ENCODE peak calls at places on chromosomes 2 and 18, in ten cellular contexts. One of them, this sample, is unnamed.

GRCh38 chr2:201933792-201934229 is 99.8 kb upstream of the FZD7 start:
- DNase-seq in AG04450: no peak
- DNase-seq in IMR-90: no peak
- DNase-seq in cardiac fibroblast: no peak
- DNase-seq in type B pancreatic cell: no peak
- DNase-seq in epithelial cell of esophagus: no peak
- DNase-seq in psoas muscle: peak; percentile 19
- DNase-seq in Panc1: no peak
- DNase-seq in AG10803: peak; percentile 75
- DNase-seq in Calu3: no peak
- DNase-seq in this sample: peak; percentile 45

GRCh38 chr2:91477731-91478672 is 2786.5 kb downstream of the RPIA start:
- DNase-seq in AG10803: no peak
- DNase-seq in psoas muscle: no peak
- DNase-seq in IMR-90: no peak
- DNase-seq in Calu3: no peak
- DNase-seq in AG04450: no peak
- DNase-seq in type B pancreatic cell: peak; percentile 86
- DNase-seq in Panc1: no peak
- DNase-seq in epithelial cell of esophagus: no peak
- DNase-seq in cardiac fibroblast: no peak
- DNase-seq in this sample: no peak

GRCh38 chr2:216632952-216633615 is at the start of gene IGFBP2:
- DNase-seq in AG10803: no peak
- DNase-seq in IMR-90: peak; percentile 40
- DNase-seq in epithelial cell of esophagus: no peak
- DNase-seq in Panc1: no peak
- DNase-seq in AG04450: no peak
- DNase-seq in psoas muscle: peak; percentile 30
- DNase-seq in Calu3: peak; percentile 63
- DNase-seq in cardiac fibroblast: peak; percentile 18
- DNase-seq in type B pancreatic cell: peak; percentile 80
- DNase-seq in this sample: peak; percentile 65

GRCh38 chr2:238903141-238903540 is 55.3 kb downstream of the TWIST2 start:
- DNase-seq in type B pancreatic cell: no peak
- DNase-seq in Calu3: no peak
- DNase-seq in epithelial cell of esophagus: no peak
- DNase-seq in Panc1: no peak
- DNase-seq in AG04450: no peak
- DNase-seq in cardiac fibroblast: no peak
- DNase-seq in IMR-90: no peak
- DNase-seq in AG10803: no peak
- DNase-seq in psoas muscle: no peak
- DNase-seq in this sample: no peak

GRCh38 chr2:21333249-21333648 is 209.5 kb downstream of the TDRD15 start:
- DNase-seq in Panc1: no peak
- DNase-seq in Calu3: no peak
- DNase-seq in psoas muscle: no peak
- DNase-seq in AG04450: no peak
- DNase-seq in AG10803: no peak
- DNase-seq in epithelial cell of esophagus: no peak
- DNase-seq in IMR-90: no peak
- DNase-seq in type B pancreatic cell: no peak
- DNase-seq in cardiac fibroblast: no peak
- DNase-seq in this sample: no peak

GRCh38 chr2:142897807-142898206 is 20.3 kb downstream of the KYNU start:
- DNase-seq in Calu3: no peak
- DNase-seq in epithelial cell of esophagus: no peak
- DNase-seq in type B pancreatic cell: no peak
- DNase-seq in Panc1: no peak
- DNase-seq in AG10803: no peak
- DNase-seq in cardiac fibroblast: no peak
- DNase-seq in psoas muscle: no peak
- DNase-seq in AG04450: no peak
- DNase-seq in IMR-90: no peak
- DNase-seq in this sample: no peak

GRCh38 chr2:189574793-189575475 is 5.7 kb downstream of the SLC40A1 start:
- DNase-seq in type B pancreatic cell: no peak
- DNase-seq in psoas muscle: no peak
- DNase-seq in cardiac fibroblast: no peak
- DNase-seq in AG10803: no peak
- DNase-seq in epithelial cell of esophagus: no peak
- DNase-seq in Calu3: peak; percentile 62
- DNase-seq in IMR-90: no peak
- DNase-seq in Panc1: no peak
- DNase-seq in AG04450: no peak
- DNase-seq in this sample: no peak

GRCh38 chr2:202084265-202084664 is 11.2 kb downstream of the KIAA2012 start:
- DNase-seq in psoas muscle: no peak
- DNase-seq in epithelial cell of esophagus: peak; percentile 48
- DNase-seq in AG10803: no peak
- DNase-seq in AG04450: no peak
- DNase-seq in type B pancreatic cell: no peak
- DNase-seq in Calu3: no peak
- DNase-seq in IMR-90: peak; percentile 15
- DNase-seq in Panc1: no peak
- DNase-seq in cardiac fibroblast: no peak
- DNase-seq in this sample: peak; percentile 65

GRCh38 chr2:133484106-133484505 is 84.2 kb downstream of the NCKAP5 start:
- DNase-seq in AG10803: peak; percentile 79
- DNase-seq in type B pancreatic cell: no peak
- DNase-seq in Panc1: no peak
- DNase-seq in IMR-90: peak; percentile 92
- DNase-seq in AG04450: peak; percentile 75
- DNase-seq in cardiac fibroblast: peak; percentile 46
- DNase-seq in Calu3: no peak
- DNase-seq in epithelial cell of esophagus: no peak
- DNase-seq in psoas muscle: no peak
- DNase-seq in this sample: no peak
- TF ChIP-seq CTCF in AG10803: peak; percentile 20
- TF ChIP-seq CTCF in type B pancreatic cell: no peak
- TF ChIP-seq CTCF in Panc1: no peak
- TF ChIP-seq CTCF in IMR-90: no peak
- TF ChIP-seq CTCF in AG04450: peak; percentile 12
- TF ChIP-seq CTCF in cardiac fibroblast: no peak
- TF ChIP-seq CTCF in Calu3: no peak
- TF ChIP-seq CTCF in epithelial cell of esophagus: no peak
- TF ChIP-seq CTCF in psoas muscle: no peak
- TF ChIP-seq CTCF in this sample: no peak

GRCh38 chr18:74289946-74290478 is 1.8 kb downstream of the CYB5A start:
- DNase-seq in AG04450: no peak
- DNase-seq in cardiac fibroblast: no peak
- DNase-seq in Calu3: no peak
- DNase-seq in Panc1: no peak
- DNase-seq in IMR-90: no peak
- DNase-seq in epithelial cell of esophagus: no peak
- DNase-seq in psoas muscle: no peak
- DNase-seq in AG10803: no peak
- DNase-seq in type B pancreatic cell: no peak
- DNase-seq in this sample: no peak

GRCh38 chr18:74291771-74292540 is at the start of gene CYB5A:
- DNase-seq in Panc1: peak; percentile 83
- DNase-seq in Calu3: peak; percentile 98
- DNase-seq in IMR-90: peak; percentile 93
- DNase-seq in epithelial cell of esophagus: peak; percentile 95
- DNase-seq in cardiac fibroblast: peak; percentile 96
- DNase-seq in AG10803: peak; percentile 93
- DNase-seq in psoas muscle: peak; percentile 98
- DNase-seq in type B pancreatic cell: peak; percentile 99
- DNase-seq in AG04450: peak; percentile 94
- DNase-seq in this sample: peak; percentile 98

GRCh38 chr18:74292541-74292858 is 737 bp upstream of the CYB5A start:
- DNase-seq in IMR-90: no peak
- DNase-seq in cardiac fibroblast: no peak
- DNase-seq in Calu3: no peak
- DNase-seq in AG10803: no peak
- DNase-seq in type B pancreatic cell: no peak
- DNase-seq in Panc1: no peak
- DNase-seq in psoas muscle: no peak
- DNase-seq in epithelial cell of esophagus: no peak
- DNase-seq in AG04450: no peak
- DNase-seq in this sample: no peak

GRCh38 chr18:74289137-74289536 is 2.6 kb downstream of the CYB5A start:
- DNase-seq in AG04450: no peak
- DNase-seq in cardiac fibroblast: peak; percentile 65
- DNase-seq in type B pancreatic cell: no peak
- DNase-seq in epithelial cell of esophagus: no peak
- DNase-seq in Panc1: no peak
- DNase-seq in IMR-90: peak; percentile 35
- DNase-seq in Calu3: no peak
- DNase-seq in AG10803: peak; percentile 56
- DNase-seq in psoas muscle: no peak
- DNase-seq in this sample: peak; percentile 69

DNA sequence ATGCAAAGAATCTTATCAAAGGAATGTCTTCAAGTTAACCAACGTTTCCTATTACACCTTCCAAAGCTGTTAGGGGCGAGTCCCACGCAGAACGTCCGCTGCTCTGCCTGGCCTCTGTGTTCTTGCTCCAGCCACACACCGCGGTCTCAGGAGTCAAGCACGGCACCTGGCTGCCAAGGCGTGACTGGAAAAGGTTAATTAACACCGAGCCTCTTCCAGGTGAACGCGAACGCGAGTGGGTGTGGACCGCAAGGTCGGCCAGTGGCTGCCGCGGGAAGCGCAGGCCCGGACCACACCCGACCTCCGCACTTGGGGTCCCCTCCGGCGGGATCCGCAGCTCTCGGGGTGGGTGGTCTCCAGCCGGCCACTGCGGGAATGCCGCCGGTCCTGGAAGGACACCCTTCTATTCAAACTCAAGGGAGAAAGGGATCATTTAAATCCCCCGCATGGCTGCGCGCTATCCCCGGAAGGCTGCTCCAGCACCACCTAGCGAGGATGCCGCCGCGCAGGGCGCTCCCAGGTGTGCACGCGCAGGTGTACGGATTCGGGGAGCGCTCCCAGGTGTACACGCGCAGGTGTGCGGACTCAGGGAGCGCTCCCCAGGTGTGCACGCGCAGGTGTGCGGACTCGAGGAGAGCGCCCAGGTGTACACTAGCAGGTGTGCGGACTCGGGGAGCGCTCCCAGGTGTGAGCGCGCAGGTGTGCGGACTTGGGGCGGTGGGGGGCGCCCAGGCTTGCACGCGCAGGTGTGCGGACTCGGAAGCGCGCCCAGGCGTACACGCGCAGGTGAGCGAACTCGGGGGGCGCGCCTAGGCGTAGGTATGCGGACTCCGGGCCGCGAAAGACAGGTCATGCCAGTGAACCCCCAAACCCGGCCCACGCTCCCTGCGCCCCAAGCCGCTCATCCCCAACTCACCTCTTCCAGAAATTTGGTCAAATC is 662 bp downstream of the CYB5A start:
- DNase-seq in AG04450: no peak
- DNase-seq in Panc1: no peak
- DNase-seq in psoas muscle: no peak
- DNase-seq in epithelial cell of esophagus: peak; percentile 85
- DNase-seq in Calu3: peak; percentile 74
- DNase-seq in IMR-90: no peak
- DNase-seq in cardiac fibroblast: no peak
- DNase-seq in type B pancreatic cell: no peak
- DNase-seq in AG10803: no peak
- DNase-seq in this sample: no peak
- TF ChIP-seq CTCF in AG04450: no peak
- TF ChIP-seq CTCF in Panc1: peak; percentile 40
- TF ChIP-seq CTCF in psoas muscle: no peak
- TF ChIP-seq CTCF in epithelial cell of esophagus: peak; percentile 49
- TF ChIP-seq CTCF in Calu3: peak; percentile 17
- TF ChIP-seq CTCF in IMR-90: no peak
- TF ChIP-seq CTCF in cardiac fibroblast: no peak
- TF ChIP-seq CTCF in type B pancreatic cell: no peak
- TF ChIP-seq CTCF in AG10803: no peak
- TF ChIP-seq CTCF in this sample: peak; percentile 47

GRCh38 chr2:8667896-8668512 is 13.9 kb upstream of the ID2 start:
- DNase-seq in type B pancreatic cell: no peak
- DNase-seq in Panc1: no peak
- DNase-seq in epithelial cell of esophagus: no peak
- DNase-seq in AG04450: no peak
- DNase-seq in Calu3: no peak
- DNase-seq in IMR-90: no peak
- DNase-seq in cardiac fibroblast: no peak
- DNase-seq in AG10803: no peak
- DNase-seq in psoas muscle: no peak
- DNase-seq in this sample: no peak

GRCh38 chr2:8669157-8669852 is 12.6 kb upstream of the ID2 start:
- DNase-seq in Panc1: no peak
- DNase-seq in IMR-90: peak; percentile 28
- DNase-seq in AG10803: peak; percentile 97
- DNase-seq in psoas muscle: peak; percentile 54
- DNase-seq in AG04450: no peak
- DNase-seq in type B pancreatic cell: no peak
- DNase-seq in Calu3: no peak
- DNase-seq in epithelial cell of esophagus: no peak
- DNase-seq in cardiac fibroblast: no peak
- DNase-seq in this sample: no peak

GRCh38 chr2:8670580-8670979 is 11.3 kb upstream of the ID2 start:
- DNase-seq in IMR-90: no peak
- DNase-seq in AG10803: no peak
- DNase-seq in Calu3: no peak
- DNase-seq in Panc1: no peak
- DNase-seq in AG04450: no peak
- DNase-seq in psoas muscle: no peak
- DNase-seq in cardiac fibroblast: no peak
- DNase-seq in type B pancreatic cell: no peak
- DNase-seq in epithelial cell of esophagus: no peak
- DNase-seq in this sample: no peak

GRCh38 chr2:8663997-8664396 is 17.9 kb upstream of the ID2 start:
- DNase-seq in type B pancreatic cell: no peak
- DNase-seq in psoas muscle: no peak
- DNase-seq in AG04450: no peak
- DNase-seq in Calu3: no peak
- DNase-seq in Panc1: no peak
- DNase-seq in IMR-90: no peak
- DNase-seq in cardiac fibroblast: no peak
- DNase-seq in epithelial cell of esophagus: no peak
- DNase-seq in AG10803: no peak
- DNase-seq in this sample: no peak

GRCh38 chr2:8666581-8666980 is 15.3 kb upstream of the ID2 start:
- DNase-seq in IMR-90: no peak
- DNase-seq in epithelial cell of esophagus: no peak
- DNase-seq in Panc1: no peak
- DNase-seq in psoas muscle: no peak
- DNase-seq in Calu3: no peak
- DNase-seq in type B pancreatic cell: no peak
- DNase-seq in AG10803: no peak
- DNase-seq in AG04450: no peak
- DNase-seq in cardiac fibroblast: no peak
- DNase-seq in this sample: no peak
- TF ChIP-seq CTCF in IMR-90: no peak
- TF ChIP-seq CTCF in epithelial cell of esophagus: no peak
- TF ChIP-seq CTCF in Panc1: no peak
- TF ChIP-seq CTCF in psoas muscle: no peak
- TF ChIP-seq CTCF in Calu3: no peak
- TF ChIP-seq CTCF in type B pancreatic cell: no peak
- TF ChIP-seq CTCF in AG10803: no peak
- TF ChIP-seq CTCF in AG04450: no peak
- TF ChIP-seq CTCF in cardiac fibroblast: no peak
- TF ChIP-seq CTCF in this sample: no peak

DNA sequence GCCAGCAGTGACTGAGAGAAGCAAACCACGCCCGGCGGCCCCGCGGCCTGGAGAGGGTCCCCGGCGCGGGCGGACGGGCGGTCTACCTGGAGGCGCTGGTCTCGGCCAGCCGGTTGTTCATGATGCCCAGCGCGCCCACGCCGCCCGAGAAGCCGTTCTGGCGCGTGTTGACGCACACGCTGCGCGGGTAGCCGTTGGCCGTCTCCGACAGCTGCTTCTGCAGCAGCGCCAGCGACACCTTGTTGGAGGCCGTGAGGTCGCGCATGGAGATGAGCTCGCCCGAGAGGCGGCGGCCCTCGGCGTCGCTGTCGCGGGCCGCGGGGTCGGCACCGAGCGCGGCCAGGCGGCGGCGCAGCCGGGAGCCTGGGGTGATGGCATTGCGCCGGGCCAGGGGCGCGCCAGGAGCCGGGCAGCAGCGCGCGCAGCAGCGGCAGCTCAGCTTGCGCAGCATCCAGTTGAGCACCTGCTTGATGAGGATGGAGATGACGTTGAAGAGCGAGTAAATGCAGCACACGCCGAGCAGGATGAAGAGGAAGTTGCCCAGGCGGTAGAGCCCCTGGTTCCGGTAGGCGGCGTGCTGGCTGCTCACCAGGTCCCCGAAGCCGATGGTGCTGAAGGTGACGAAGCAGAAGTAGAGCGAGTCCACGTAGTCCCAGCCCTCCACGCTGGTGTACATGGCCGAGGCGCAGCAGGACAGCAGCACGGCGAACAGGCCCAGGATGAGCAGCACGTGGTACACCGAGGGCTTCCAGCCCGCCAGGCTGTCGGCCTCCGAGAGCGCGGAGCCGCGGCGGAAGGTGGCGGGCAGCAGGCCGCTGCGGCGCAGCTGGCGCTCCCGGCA is 118.1 kb downstream of the MSH2 start:
- DNase-seq in Panc1: no peak
- DNase-seq in type B pancreatic cell: no peak
- DNase-seq in cardiac fibroblast: peak; percentile 62
- DNase-seq in IMR-90: peak; percentile 61
- DNase-seq in epithelial cell of esophagus: peak; percentile 62
- DNase-seq in psoas muscle: peak; percentile 33
- DNase-seq in Calu3: no peak
- DNase-seq in AG04450: no peak
- DNase-seq in AG10803: peak; percentile 33
- DNase-seq in this sample: peak; percentile 51
- TF ChIP-seq CTCF in Panc1: peak; percentile 78
- TF ChIP-seq CTCF in type B pancreatic cell: no peak
- TF ChIP-seq CTCF in cardiac fibroblast: peak; percentile 20
- TF ChIP-seq CTCF in IMR-90: peak; percentile 21
- TF ChIP-seq CTCF in epithelial cell of esophagus: peak; percentile 31
- TF ChIP-seq CTCF in psoas muscle: no peak
- TF ChIP-seq CTCF in Calu3: no peak
- TF ChIP-seq CTCF in AG04450: peak; percentile 39
- TF ChIP-seq CTCF in AG10803: peak; percentile 18
- TF ChIP-seq CTCF in this sample: peak; percentile 46

This sample was measured in choroid plexus epithelial cell.